ENCODE peak calls at places on chromosomes 2 and 18, in seven cellular contexts. One of them, this sample, is unnamed.

GRCh38 chr2:122960727-122961641 is 1064.1 kb upstream of the CNTNAP5 start:
- DNase-seq in H1: no peak
- DNase-seq in neuronal stem cell: no peak
- DNase-seq in mesenchymal stem cell: peak
- DNase-seq in IMR-90: no peak
- DNase-seq in H9: no peak
- DNase-seq in trophoblast cell: peak
- DNase-seq in this sample: no peak

GRCh38 chr18:55592572-55592971 is 4.6 kb upstream of the TCF4 start:
- DNase-seq in H1: no peak
- DNase-seq in mesenchymal stem cell: peak
- DNase-seq in neuronal stem cell: no peak
- DNase-seq in trophoblast cell: no peak
- DNase-seq in IMR-90: peak
- DNase-seq in H9: no peak
- DNase-seq in this sample: no peak

GRCh38 chr18:77876319-77876865 is 626.7 kb downstream of the GALR1 start:
- DNase-seq in neuronal stem cell: no peak
- DNase-seq in H1: no peak
- DNase-seq in H9: no peak
- DNase-seq in mesenchymal stem cell: no peak
- DNase-seq in IMR-90: no peak
- DNase-seq in trophoblast cell: no peak
- DNase-seq in this sample: no peak

GRCh38 chr2:102313025-102313424 is 1.7 kb downstream of the IL1RL1 start:
- DNase-seq in IMR-90: peak
- DNase-seq in H1: no peak
- DNase-seq in mesenchymal stem cell: peak
- DNase-seq in neuronal stem cell: no peak
- DNase-seq in H9: no peak
- DNase-seq in trophoblast cell: no peak
- DNase-seq in this sample: peak

GRCh38 chr2:15560988-15561573 is at the start of gene NBAS:
- DNase-seq in H1: peak
- DNase-seq in H9: peak
- DNase-seq in mesenchymal stem cell: peak
- DNase-seq in neuronal stem cell: peak
- DNase-seq in IMR-90: peak
- DNase-seq in trophoblast cell: peak
- DNase-seq in this sample: peak

GRCh38 chr2:169260246-169260645 is 102.1 kb downstream of the LRP2 start:
- DNase-seq in IMR-90: no peak
- DNase-seq in trophoblast cell: peak
- DNase-seq in H1: peak
- DNase-seq in H9: peak
- DNase-seq in neuronal stem cell: no peak
- DNase-seq in mesenchymal stem cell: no peak
- DNase-seq in this sample: peak

GRCh38 chr2:37119182-37119581 is 34.9 kb downstream of the GPATCH11 start:
- DNase-seq in H1: no peak
- DNase-seq in H9: no peak
- DNase-seq in mesenchymal stem cell: no peak
- DNase-seq in IMR-90: no peak
- DNase-seq in neuronal stem cell: no peak
- DNase-seq in trophoblast cell: no peak
- DNase-seq in this sample: no peak

GRCh38 chr2:11505652-11506610 is 27.9 kb upstream of the GREB1 start:
- DNase-seq in mesenchymal stem cell: peak
- DNase-seq in H9: no peak
- DNase-seq in trophoblast cell: no peak
- DNase-seq in H1: no peak
- DNase-seq in IMR-90: no peak
- DNase-seq in neuronal stem cell: no peak
- DNase-seq in this sample: no peak

GRCh38 chr18:79961527-79962291 is 2.7 kb upstream of the HSBP1L1 start:
- DNase-seq in H9: no peak
- DNase-seq in IMR-90: no peak
- DNase-seq in trophoblast cell: no peak
- DNase-seq in mesenchymal stem cell: no peak
- DNase-seq in neuronal stem cell: no peak
- DNase-seq in H1: no peak
- DNase-seq in this sample: no peak

GRCh38 chr2:68737717-68738116 is 3.1 kb downstream of the ARHGAP25 start:
- DNase-seq in neuronal stem cell: no peak
- DNase-seq in IMR-90: no peak
- DNase-seq in mesenchymal stem cell: peak
- DNase-seq in H9: no peak
- DNase-seq in trophoblast cell: no peak
- DNase-seq in H1: no peak
- DNase-seq in this sample: no peak

GRCh38 chr2:2007551-2008501 is 263.5 kb upstream of the PXDN start:
- DNase-seq in neuronal stem cell: no peak
- DNase-seq in trophoblast cell: no peak
- DNase-seq in IMR-90: no peak
- DNase-seq in mesenchymal stem cell: no peak
- DNase-seq in H9: peak
- DNase-seq in H1: peak
- DNase-seq in this sample: peak

GRCh38 chr2:59590802-59591201 is 962.7 kb downstream of the BCL11A start:
- DNase-seq in IMR-90: no peak
- DNase-seq in mesenchymal stem cell: no peak
- DNase-seq in H9: no peak
- DNase-seq in H1: no peak
- DNase-seq in neuronal stem cell: no peak
- DNase-seq in trophoblast cell: no peak
- DNase-seq in this sample: no peak

GRCh38 chr2:59584958-59585357 is 968.5 kb downstream of the BCL11A start:
- DNase-seq in mesenchymal stem cell: no peak
- DNase-seq in neuronal stem cell: no peak
- DNase-seq in H1: peak
- DNase-seq in H9: peak
- DNase-seq in trophoblast cell: no peak
- DNase-seq in IMR-90: no peak
- DNase-seq in this sample: peak

GRCh38 chr2:59583173-59583765 is 970.2 kb downstream of the BCL11A start:
- DNase-seq in trophoblast cell: no peak
- DNase-seq in neuronal stem cell: no peak
- DNase-seq in H1: no peak
- DNase-seq in H9: no peak
- DNase-seq in mesenchymal stem cell: no peak
- DNase-seq in IMR-90: no peak
- DNase-seq in this sample: no peak

GRCh38 chr2:59589881-59590280 is 963.6 kb downstream of the BCL11A start:
- DNase-seq in mesenchymal stem cell: peak
- DNase-seq in IMR-90: no peak
- DNase-seq in H9: no peak
- DNase-seq in trophoblast cell: no peak
- DNase-seq in H1: no peak
- DNase-seq in neuronal stem cell: peak
- DNase-seq in this sample: no peak

GRCh38 chr2:59585657-59586056 is 967.8 kb downstream of the BCL11A start:
- DNase-seq in H9: no peak
- DNase-seq in neuronal stem cell: peak
- DNase-seq in H1: no peak
- DNase-seq in IMR-90: no peak
- DNase-seq in trophoblast cell: no peak
- DNase-seq in mesenchymal stem cell: no peak
- DNase-seq in this sample: peak
- H2BK5ac ChIP-seq in H9: no peak
- H2BK5ac ChIP-seq in neuronal stem cell: no peak
- H2BK5ac ChIP-seq in H1: no peak
- H2BK5ac ChIP-seq in IMR-90: no peak
- H2BK5ac ChIP-seq in trophoblast cell: no peak
- H2BK5ac ChIP-seq in mesenchymal stem cell: no peak
- H2BK5ac ChIP-seq in this sample: no peak

DNA sequence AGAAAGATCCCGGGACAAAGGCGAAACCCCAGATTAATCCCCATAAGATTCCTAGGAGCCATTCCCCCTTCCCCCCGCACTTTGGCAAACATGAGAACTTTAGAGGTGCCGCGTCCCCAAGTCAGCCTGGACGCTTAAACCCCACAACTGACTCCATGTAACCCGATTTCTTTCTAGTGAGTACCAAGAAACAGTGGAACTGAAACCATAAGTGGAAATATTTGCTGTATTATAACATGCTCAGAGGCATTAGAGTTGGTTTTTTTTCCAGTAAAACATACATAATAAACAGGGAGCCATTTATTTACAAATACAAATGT is 10.3 kb downstream of the POU3F3 start:
- DNase-seq in H1: no peak
- DNase-seq in IMR-90: no peak
- DNase-seq in trophoblast cell: no peak
- DNase-seq in neuronal stem cell: no peak
- DNase-seq in H9: no peak
- DNase-seq in mesenchymal stem cell: no peak
- DNase-seq in this sample: no peak
- H2BK5ac ChIP-seq in H1: no peak
- H2BK5ac ChIP-seq in IMR-90: no peak
- H2BK5ac ChIP-seq in trophoblast cell: no peak
- H2BK5ac ChIP-seq in neuronal stem cell: no peak
- H2BK5ac ChIP-seq in H9: no peak
- H2BK5ac ChIP-seq in mesenchymal stem cell: no peak
- H2BK5ac ChIP-seq in this sample: no peak

GRCh38 chr2:40445467-40445866 is 6.4 kb downstream of the SLC8A1 start:
- DNase-seq in neuronal stem cell: no peak
- DNase-seq in IMR-90: peak
- DNase-seq in trophoblast cell: no peak
- DNase-seq in H9: no peak
- DNase-seq in mesenchymal stem cell: no peak
- DNase-seq in H1: no peak
- DNase-seq in this sample: no peak
- H2BK5ac ChIP-seq in neuronal stem cell: no peak
- H2BK5ac ChIP-seq in IMR-90: peak
- H2BK5ac ChIP-seq in trophoblast cell: no peak
- H2BK5ac ChIP-seq in H9: no peak
- H2BK5ac ChIP-seq in mesenchymal stem cell: no peak
- H2BK5ac ChIP-seq in H1: no peak
- H2BK5ac ChIP-seq in this sample: no peak

DNA sequence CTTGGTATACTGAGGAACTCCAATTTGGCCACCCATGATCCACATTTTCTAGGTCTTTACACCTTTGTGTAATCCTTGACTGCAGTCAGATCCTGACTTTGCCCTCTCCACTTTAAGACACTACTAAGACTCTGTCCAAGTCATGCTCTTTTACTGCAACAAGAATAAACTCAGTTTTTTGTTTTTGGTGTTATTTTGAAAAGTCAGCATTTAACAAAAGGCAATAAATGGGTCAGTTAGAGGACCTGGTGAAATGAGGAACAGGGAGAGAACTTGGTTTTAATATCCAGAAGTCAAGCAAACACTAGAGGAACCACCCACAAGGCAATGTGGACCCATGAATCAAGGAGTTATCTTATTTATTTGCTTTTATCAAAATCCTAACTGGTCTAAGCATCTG is 252.2 kb upstream of the RBBP8 start:
- DNase-seq in H9: no peak
- DNase-seq in mesenchymal stem cell: no peak
- DNase-seq in neuronal stem cell: no peak
- DNase-seq in trophoblast cell: no peak
- DNase-seq in H1: no peak
- DNase-seq in IMR-90: no peak
- DNase-seq in this sample: no peak
- H2BK5ac ChIP-seq in H9: no peak
- H2BK5ac ChIP-seq in mesenchymal stem cell: no peak
- H2BK5ac ChIP-seq in neuronal stem cell: no peak
- H2BK5ac ChIP-seq in trophoblast cell: no peak
- H2BK5ac ChIP-seq in H1: no peak
- H2BK5ac ChIP-seq in IMR-90: no peak
- H2BK5ac ChIP-seq in this sample: no peak

DNA sequence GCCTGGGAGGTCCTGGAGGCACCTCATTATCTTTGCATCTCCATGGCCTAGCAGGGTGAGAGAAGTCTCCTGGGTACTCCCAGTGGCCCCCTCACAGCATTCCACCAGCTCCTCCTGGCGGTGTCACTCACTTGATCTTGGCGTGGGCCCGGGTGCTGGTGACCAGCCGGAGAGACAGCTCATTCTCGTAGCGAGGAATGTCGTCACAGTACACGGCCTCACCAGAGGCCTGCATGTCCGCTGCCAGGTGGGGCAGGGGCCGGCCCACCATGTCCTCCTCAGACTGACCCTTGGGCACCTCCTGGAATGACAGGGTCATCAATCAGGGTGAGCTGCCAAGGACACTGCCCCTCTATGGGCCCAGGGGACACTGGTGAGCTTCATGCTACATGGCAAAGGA is 42.4 kb downstream of the XDH start:
- DNase-seq in H1: no peak
- DNase-seq in trophoblast cell: peak
- DNase-seq in IMR-90: no peak
- DNase-seq in neuronal stem cell: no peak
- DNase-seq in H9: no peak
- DNase-seq in mesenchymal stem cell: no peak
- DNase-seq in this sample: no peak
- H2BK5ac ChIP-seq in H1: no peak
- H2BK5ac ChIP-seq in trophoblast cell: no peak
- H2BK5ac ChIP-seq in IMR-90: no peak
- H2BK5ac ChIP-seq in neuronal stem cell: no peak
- H2BK5ac ChIP-seq in H9: no peak
- H2BK5ac ChIP-seq in mesenchymal stem cell: no peak
- H2BK5ac ChIP-seq in this sample: no peak

GRCh38 chr2:164896226-164896625 is 54.6 kb upstream of the COBLL1 start:
- DNase-seq in IMR-90: peak
- DNase-seq in trophoblast cell: peak
- DNase-seq in mesenchymal stem cell: peak
- DNase-seq in neuronal stem cell: no peak
- DNase-seq in H9: no peak
- DNase-seq in H1: no peak
- DNase-seq in this sample: no peak
- H2BK5ac ChIP-seq in IMR-90: peak
- H2BK5ac ChIP-seq in trophoblast cell: no peak
- H2BK5ac ChIP-seq in mesenchymal stem cell: no peak
- H2BK5ac ChIP-seq in neuronal stem cell: no peak
- H2BK5ac ChIP-seq in H9: no peak
- H2BK5ac ChIP-seq in H1: no peak
- H2BK5ac ChIP-seq in this sample: no peak

DNA sequence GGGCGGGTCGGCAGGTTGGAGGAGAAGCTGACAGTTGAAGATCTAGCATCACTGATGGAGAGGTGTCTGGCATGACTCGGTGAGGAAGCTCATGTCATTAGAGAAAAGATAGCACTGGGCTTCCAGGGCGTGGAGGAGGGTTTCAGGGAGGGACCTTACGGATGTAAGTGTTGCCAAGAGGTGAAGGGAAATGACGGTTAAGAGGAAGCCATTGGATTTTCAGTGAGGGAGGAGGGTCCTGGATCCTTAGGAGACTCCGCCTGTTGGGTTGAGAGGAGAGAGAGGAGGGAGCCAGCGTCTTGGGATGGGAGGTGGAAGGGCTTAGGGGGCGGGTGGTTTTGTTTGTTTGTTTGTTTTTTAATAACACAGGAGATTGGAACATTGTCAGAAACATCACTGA is 103.2 kb downstream of the WDSUB1 start:
- DNase-seq in neuronal stem cell: no peak
- DNase-seq in IMR-90: no peak
- DNase-seq in mesenchymal stem cell: no peak
- DNase-seq in trophoblast cell: no peak
- DNase-seq in H9: no peak
- DNase-seq in H1: no peak
- DNase-seq in this sample: no peak
- H2BK5ac ChIP-seq in neuronal stem cell: no peak
- H2BK5ac ChIP-seq in IMR-90: no peak
- H2BK5ac ChIP-seq in mesenchymal stem cell: no peak
- H2BK5ac ChIP-seq in trophoblast cell: no peak
- H2BK5ac ChIP-seq in H9: no peak
- H2BK5ac ChIP-seq in H1: no peak
- H2BK5ac ChIP-seq in this sample: no peak

This sample was measured in mesendoderm.